ENCODE peak calls at places on chromosomes 1 and 21, in four cellular contexts. C is K562, T is GM12878, U is HepG2. Q is an unnamed sample.

GRCh38 chr1:49197081-49197480 is 420.4 kb upstream of the BEND5 start:
- DNase-seq in C (no peak), T (no peak), U (no peak), Q (no peak)

GRCh38 chr1:24955161-24955560 is 25.1 kb upstream of the RUNX3 start:
- DNase-seq in C (no peak), T (no peak), U (no peak), Q (no peak)

GRCh38 chr1:32336963-32337675 is 1.1 kb upstream of the MARCKSL1 start:
- DNase-seq in C (peak; percentile 49), T (peak; percentile 76), U (no peak), Q (no peak)

GRCh38 chr1:209040351-209040750 is 543.2 kb upstream of the CAMK1G start:
- DNase-seq in C (no peak), T (no peak), U (no peak), Q (no peak)

GRCh38 chr1:72498393-72498792 is 216.1 kb upstream of the NEGR1 start:
- DNase-seq in C (no peak), T (no peak), U (no peak), Q (no peak)

GRCh38 chr1:6582370-6582769 is 2.6 kb downstream of the ZBTB48 start:
- DNase-seq in C (no peak), T (no peak), U (peak; percentile 96), Q (no peak)

GRCh38 chr1:28136636-28137613 is 39.6 kb downstream of the PTAFR start:
- DNase-seq in C (no peak), T (no peak), U (no peak), Q (no peak)

GRCh38 chr21:21664871-21665270 is 666.7 kb downstream of the NCAM2 start:
- DNase-seq in C (no peak), T (no peak), U (no peak), Q (no peak)

GRCh38 chr1:228400692-228401454 is 5.8 kb downstream of the TRIM11 start:
- DNase-seq in C (no peak), T (no peak), U (no peak), Q (no peak)

GRCh38 chr1:240562779-240563178 is 49.2 kb downstream of the GREM2 start:
- DNase-seq in C (no peak), T (no peak), U (no peak), Q (no peak)

GRCh38 chr1:227558807-227559186 is 4.6 kb upstream of the ZNF678 start:
- DNase-seq in C (no peak), T (no peak), U (no peak), Q (no peak)

GRCh38 chr1:226403522-226404034 is 4.3 kb downstream of the PARP1 start:
- DNase-seq in C (peak; percentile 79), T (no peak), U (no peak), Q (peak; percentile 60)

GRCh38 chr1:156086256-156086662 is 4.0 kb upstream of the MEX3A start:
- DNase-seq in C (no peak), T (no peak), U (peak; percentile 99), Q (no peak)

GRCh38 chr1:14265515-14265914 is 333.0 kb upstream of the KAZN start:
- DNase-seq in C (no peak), T (no peak), U (no peak), Q (no peak)

GRCh38 chr1:225449261-225449660 is 21.4 kb upstream of the LBR start:
- DNase-seq in C (no peak), T (no peak), U (no peak), Q (no peak)

GRCh38 chr1:36839485-36839884 is 194.8 kb downstream of the GRIK3 start:
- DNase-seq in C (no peak), T (no peak), U (no peak), Q (no peak)

GRCh38 chr21:43916691-43917514 is 51.9 kb downstream of the AGPAT3 start:
- DNase-seq in C (peak; percentile 75), T (peak; percentile 71), U (no peak), Q (no peak)

GRCh38 chr1:156527584-156527983 is 27.0 kb upstream of the MEF2D start:
- DNase-seq in C (no peak), T (no peak), U (no peak), Q (no peak)

GRCh38 chr1:204577794-204578478 is 61.7 kb downstream of the MDM4 start:
- DNase-seq in C (no peak), T (no peak), U (no peak), Q (no peak)

GRCh38 chr1:204580862-204581261 is 64.7 kb downstream of the MDM4 start:
- DNase-seq in C (no peak), T (no peak), U (no peak), Q (no peak)

GRCh38 chr1:204579681-204580080 is 63.5 kb downstream of the MDM4 start:
- DNase-seq in C (no peak), T (no peak), U (no peak), Q (no peak)

GRCh38 chr1:204576422-204576821 is 60.2 kb downstream of the MDM4 start:
- DNase-seq in C (no peak), T (no peak), U (no peak), Q (no peak)

DNA sequence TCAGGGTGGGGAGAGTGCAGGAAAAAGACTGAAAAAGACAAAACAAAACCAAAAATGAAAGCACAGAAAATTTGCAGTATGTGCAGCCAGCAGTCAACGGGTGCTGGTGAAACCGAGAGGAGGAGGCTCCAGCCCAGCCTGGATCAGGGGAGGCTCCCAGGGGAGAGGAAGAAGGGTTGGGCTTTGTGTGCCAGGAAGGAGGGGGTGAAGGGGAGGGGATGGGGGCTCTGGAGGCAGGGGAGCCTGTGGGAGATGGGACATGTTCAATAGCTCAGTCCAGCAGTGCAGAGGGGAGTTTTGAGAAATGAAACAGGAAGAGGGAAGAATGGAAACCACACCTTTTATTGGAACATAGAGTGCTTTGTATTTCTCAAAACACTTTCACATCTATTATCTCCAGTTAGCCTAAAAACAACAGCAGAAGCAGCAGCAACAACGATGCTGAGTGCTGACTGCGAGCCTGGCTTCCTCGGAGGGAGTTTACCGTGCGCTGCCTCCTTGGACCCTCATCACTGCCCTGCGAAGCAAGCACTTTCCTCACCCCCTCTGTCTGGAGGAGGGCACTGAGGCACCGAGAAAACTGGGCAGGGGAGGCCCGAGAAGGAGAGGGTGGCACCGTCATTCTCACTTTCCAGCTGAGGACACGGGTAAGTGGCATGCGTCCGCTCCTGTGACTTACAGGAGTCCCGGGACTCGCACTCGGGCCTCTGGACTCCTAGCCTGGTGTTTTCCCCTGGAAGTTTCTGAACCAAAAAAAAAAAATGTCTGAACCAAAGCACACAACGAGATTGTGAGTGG is 62.9 kb downstream of the MDM4 start:
- DNase-seq in C (no peak), T (peak; percentile 65), U (no peak), Q (no peak)
- TF ChIP-seq JUND in C (no peak), T (no peak), U (no peak), Q (no peak)

GRCh38 chr1:204435246-204435885 is 23.7 kb upstream of the PPP1R15B start:
- DNase-seq in C (no peak), T (no peak), U (peak; percentile 56), Q (no peak)

GRCh38 chr1:204431310-204432184 is 19.9 kb upstream of the PPP1R15B start:
- DNase-seq in C (peak; percentile 88), T (no peak), U (peak; percentile 52), Q (peak; percentile 83)

GRCh38 chr1:204434116-204434755 is 22.6 kb upstream of the PPP1R15B start:
- DNase-seq in C (no peak), T (no peak), U (no peak), Q (no peak)

GRCh38 chr1:204429746-204430145 is 18.1 kb upstream of the PPP1R15B start:
- DNase-seq in C (no peak), T (no peak), U (no peak), Q (no peak)

GRCh38 chr1:204432708-204433107 is 21.1 kb upstream of the PPP1R15B start:
- DNase-seq in C (no peak), T (no peak), U (no peak), Q (no peak)
- TF ChIP-seq FOXM1 in C (no peak), T (no peak), U (no peak), Q (no peak)

DNA sequence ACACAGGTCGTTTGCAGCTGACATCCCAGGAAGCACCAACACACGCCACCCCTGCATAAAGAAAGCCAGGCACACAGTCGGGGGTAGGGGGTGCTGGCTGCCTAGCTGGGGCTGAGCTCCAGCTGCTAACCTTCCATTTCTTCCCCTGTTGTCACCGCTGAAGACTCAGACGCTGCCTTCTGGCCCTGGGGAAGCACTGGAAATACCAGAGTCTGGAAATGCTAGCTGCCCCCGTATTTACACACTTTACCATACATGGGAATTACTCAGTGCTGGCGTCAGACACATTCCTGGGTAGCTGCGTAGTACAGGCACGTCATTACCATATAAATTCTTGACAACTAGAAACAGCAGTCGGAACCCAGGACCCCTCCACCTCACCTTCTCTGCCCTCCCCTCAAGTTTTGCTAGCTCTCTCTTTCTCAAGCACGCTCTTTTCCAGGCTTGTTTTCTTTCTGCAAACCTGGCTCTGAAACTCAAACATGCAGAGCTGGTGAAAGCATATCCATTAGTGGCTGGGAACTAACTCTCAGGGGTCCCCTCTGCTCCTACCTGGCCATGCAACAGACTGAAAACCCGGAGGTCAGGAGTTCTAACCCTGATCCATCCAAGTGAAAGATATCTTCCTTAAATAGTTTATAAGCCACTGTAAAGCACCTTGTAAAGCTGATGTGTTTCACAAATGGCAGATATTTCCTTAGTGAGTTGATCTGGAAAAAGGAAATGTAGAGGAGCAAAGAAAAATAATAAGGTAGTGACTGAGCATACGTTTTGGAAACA is 3.3 kb downstream of the CSRP1 start:
- DNase-seq in C (no peak), T (no peak), U (peak; percentile 85), Q (no peak)
- TF ChIP-seq CHD2 in C (no peak), T (no peak), U (no peak), Q (no peak)

GRCh38 chr1:109474697-109475096 is 8.4 kb downstream of the SYPL2 start:
- DNase-seq in C (no peak), T (no peak), U (no peak), Q (no peak)
- TF ChIP-seq JUND in C (no peak), T (no peak), U (no peak), Q (no peak)

Q was measured in SK-N-SH.